ENCODE peak calls at places on chromosomes 2 and 18, in ten cellular contexts. H is astrocyte of the spinal cord, K is hepatocyte, G is H9, J is fibroblast of mammary gland, C is nephron progenitor cell, A is A673, O is heart right ventricle, B is K562, R is PC-3. X is an unnamed sample.

GRCh38 chr2:130825231-130825971 is 11.3 kb upstream of the ARHGEF4 start:
- DNase-seq in H (no peak), K (no peak), G (no peak), J (no peak), C (no peak), A (no peak), O (no peak), B (no peak), R (no peak), X (no peak)

GRCh38 chr2:37583867-37584266 is 87.6 kb downstream of the CDC42EP3 start:
- DNase-seq in H (peak), K (no peak), G (no peak), J (peak), C (no peak), A (peak), O (no peak), B (no peak), R (peak), X (peak)

GRCh38 chr2:6068441-6068935 is 376.3 kb downstream of the SOX11 start:
- DNase-seq in H (no peak), K (no peak), G (no peak), J (no peak), C (no peak), A (no peak), O (no peak), B (no peak), R (no peak), X (no peak)

GRCh38 chr18:8450013-8450412 is 159.2 kb upstream of the RAB12 start:
- DNase-seq in H (no peak), K (no peak), G (peak), J (peak), C (no peak), A (peak), O (peak), B (peak), R (peak), X (no peak)

GRCh38 chr18:49784427-49785185 is 28.7 kb downstream of the ACAA2 start:
- DNase-seq in H (peak), K (no peak), G (no peak), J (peak), C (no peak), A (no peak), O (no peak), B (no peak), R (peak), X (no peak)

GRCh38 chr2:173555833-173556232 is 201.2 kb downstream of the CDCA7 start:
- DNase-seq in H (peak), K (peak), G (no peak), J (no peak), C (no peak), A (peak), O (no peak), B (no peak), R (no peak), X (no peak)

GRCh38 chr2:164458801-164459200 is 162.5 kb downstream of the GRB14 start:
- DNase-seq in H (no peak), K (no peak), G (peak), J (no peak), C (no peak), A (no peak), O (no peak), B (no peak), R (no peak), X (no peak)

GRCh38 chr2:156626931-156627330 is 190.8 kb downstream of the GPD2 start:
- DNase-seq in H (no peak), K (no peak), G (no peak), J (no peak), C (no peak), A (no peak), O (no peak), B (no peak), R (no peak), X (no peak)

GRCh38 chr18:70273021-70273420 is 15.8 kb upstream of the SOCS6 start:
- DNase-seq in H (no peak), K (no peak), G (no peak), J (no peak), C (no peak), A (no peak), O (no peak), B (no peak), R (no peak), X (no peak)

GRCh38 chr18:57438669-57439616 is 3.8 kb downstream of the ONECUT2 start:
- DNase-seq in H (no peak), K (no peak), G (no peak), J (no peak), C (no peak), A (no peak), O (no peak), B (no peak), R (no peak), X (no peak)

GRCh38 chr2:5991305-5991968 is 299.3 kb downstream of the SOX11 start:
- DNase-seq in H (no peak), K (no peak), G (no peak), J (no peak), C (no peak), A (no peak), O (no peak), B (no peak), R (no peak), X (no peak)

GRCh38 chr18:45357681-45358470 is 257.4 kb upstream of the SLC14A2 start:
- DNase-seq in H (no peak), K (no peak), G (no peak), J (peak), C (peak), A (no peak), O (no peak), B (no peak), R (peak), X (no peak)

DNA sequence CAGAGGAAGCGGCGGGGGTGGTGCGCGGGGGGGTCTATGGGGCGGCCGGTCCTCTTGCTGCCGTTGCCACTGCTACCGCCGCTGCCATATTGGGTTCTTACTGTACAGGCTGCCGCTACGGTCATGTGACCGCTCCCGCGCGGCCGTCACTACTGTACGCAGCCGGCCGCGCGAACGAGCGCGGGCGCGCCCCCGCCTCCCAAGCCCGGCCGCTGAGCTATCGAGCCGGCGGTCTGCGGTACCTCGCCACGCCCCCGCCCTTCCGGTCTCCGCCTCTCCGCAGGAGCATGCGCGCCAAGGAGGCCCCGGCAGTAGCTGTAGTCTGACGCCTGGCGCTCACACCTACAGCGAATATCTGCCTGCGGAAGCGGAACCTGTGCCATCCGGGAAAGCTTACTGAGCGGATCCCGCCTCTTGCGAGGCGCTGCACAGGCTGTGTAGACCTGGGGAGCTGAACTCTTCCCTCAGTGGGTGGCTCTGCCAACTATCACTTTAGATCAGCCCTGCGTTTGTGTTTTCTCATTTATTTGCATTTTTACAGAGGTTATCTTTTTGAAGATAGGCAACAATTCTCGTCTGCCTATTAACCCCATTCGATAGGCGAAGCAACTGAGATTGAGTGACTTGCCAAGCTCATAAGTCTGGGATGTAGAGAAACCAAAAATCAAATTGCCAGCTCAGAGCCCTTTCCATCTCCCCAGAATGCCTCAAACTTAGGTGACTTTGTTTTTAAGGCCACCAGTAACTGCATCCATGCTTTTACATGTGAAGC is at the start of gene ASXL2:
- DNase-seq in H (peak), K (peak), G (peak), J (peak), C (peak), A (peak), O (peak), B (peak), R (peak), X (peak)
- TF ChIP-seq CTCF in H (no peak), K (no peak), G (no peak), J (no peak), C (no peak), A (no peak), O (peak), B (no peak), R (no peak), X (no peak)

GRCh38 chr2:105403785-105404698 is 5.2 kb upstream of the FHL2 start:
- DNase-seq in H (peak), K (peak), G (peak), J (peak), C (no peak), A (no peak), O (no peak), B (peak), R (peak), X (peak)
- TF ChIP-seq CTCF in H (peak), K (peak), G (peak), J (peak), C (no peak), A (peak), O (peak), B (peak), R (peak), X (peak)

GRCh38 chr2:3001595-3002184 is 375.9 kb downstream of the EIPR1 start:
- DNase-seq in H (no peak), K (peak), G (no peak), J (peak), C (peak), A (peak), O (no peak), B (no peak), R (no peak), X (no peak)
- TF ChIP-seq CTCF in H (no peak), K (peak), G (peak), J (peak), C (no peak), A (peak), O (peak), B (peak), R (peak), X (peak)

DNA sequence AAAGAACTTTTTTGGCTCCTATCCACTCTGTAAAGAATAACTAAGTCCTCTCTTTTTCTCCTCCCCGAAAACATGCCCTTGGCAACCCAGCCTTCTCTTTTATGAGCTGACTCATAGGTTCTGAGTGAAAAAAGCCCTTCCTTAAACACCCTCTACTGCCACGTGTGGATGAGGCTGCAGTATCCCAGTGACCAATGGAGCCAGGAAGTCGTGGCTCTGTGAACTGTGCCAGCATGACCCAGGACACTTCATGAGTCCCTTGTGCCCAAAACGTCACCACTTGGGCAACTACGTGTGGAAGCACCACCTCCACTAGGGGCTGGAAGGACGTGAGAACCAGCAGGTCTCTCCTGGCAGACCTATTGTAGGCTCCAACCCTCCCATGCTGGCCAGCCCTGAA is 349.6 kb downstream of the TNS1 start:
- DNase-seq in H (peak), K (peak), G (no peak), J (peak), C (no peak), A (peak), O (no peak), B (no peak), R (peak), X (peak)
- TF ChIP-seq CTCF in H (no peak), K (peak), G (no peak), J (no peak), C (no peak), A (no peak), O (peak), B (no peak), R (no peak), X (peak)

DNA sequence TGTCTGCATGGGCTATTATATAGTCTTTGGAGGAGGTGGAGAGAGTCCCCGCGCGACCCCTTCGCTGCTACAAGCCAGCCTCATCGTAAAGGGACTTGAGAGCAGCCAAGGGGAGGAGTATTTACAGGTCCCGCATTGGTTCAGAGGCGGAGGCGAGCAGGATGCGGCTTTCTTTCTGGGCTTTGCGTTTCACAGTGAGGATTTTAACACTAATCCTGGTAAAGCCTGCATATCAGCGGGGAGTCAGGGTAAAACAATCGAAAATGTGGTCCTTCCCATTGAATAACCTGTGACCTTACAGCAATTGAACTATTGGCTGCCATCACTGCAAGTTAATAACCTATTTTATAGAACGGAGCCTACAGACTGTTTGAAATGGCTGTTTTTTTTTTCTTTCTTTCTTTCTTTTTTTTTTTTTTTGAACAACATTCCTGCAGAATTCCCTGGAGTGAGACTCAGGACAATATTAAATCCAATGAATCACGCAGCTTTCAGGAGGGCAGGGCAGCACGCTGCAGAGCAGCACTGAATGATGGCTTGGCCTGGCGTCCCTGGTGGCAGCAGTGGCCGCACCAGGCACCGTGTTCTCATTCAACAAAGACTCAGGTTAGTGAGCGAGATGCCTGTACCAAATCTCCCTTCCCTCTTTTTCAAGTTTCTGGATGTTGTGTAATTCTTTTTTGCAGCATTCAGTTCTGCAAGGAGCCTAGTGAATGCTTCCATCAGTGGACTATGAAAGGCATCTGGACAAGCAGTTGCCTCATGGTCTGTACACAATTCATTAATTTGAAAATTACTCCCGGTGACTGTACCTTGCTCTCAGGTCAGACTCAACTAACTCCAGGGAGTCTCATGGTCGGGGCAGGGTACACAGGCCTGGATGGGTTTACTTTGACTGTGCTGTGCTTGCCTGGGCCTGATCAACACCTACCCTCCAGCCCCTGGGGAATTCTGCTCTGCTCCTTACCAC is 19.8 kb downstream of the SMIM21 start:
- DNase-seq in H (peak), K (peak), G (peak), J (peak), C (peak), A (no peak), O (no peak), B (no peak), R (no peak), X (peak)
- TF ChIP-seq CTCF in H (no peak), K (no peak), G (no peak), J (no peak), C (no peak), A (no peak), O (no peak), B (no peak), R (no peak), X (no peak)

GRCh38 chr2:199955339-199956061 is at the start of the genes MAIP1 and TYW5:
- DNase-seq in H (peak), K (peak), G (peak), J (peak), C (peak), A (peak), O (peak), B (peak), R (peak), X (peak)
- TF ChIP-seq CTCF in H (peak), K (peak), G (peak), J (no peak), C (no peak), A (peak), O (peak), B (no peak), R (peak), X (peak)

X was measured in HFFc6.